ENCODE peak calls at places on chromosome 19, in nine cellular contexts. One of them, this sample, is unnamed.

GRCh38 chr19:342801-343421 is 1.7 kb downstream of the MIER2 start:
- DNase-seq in testis: peak
- DNase-seq in hepatocyte: no peak
- DNase-seq in left cardiac atrium: peak
- DNase-seq in heart left ventricle: peak
- DNase-seq in naive thymus-derived CD8-positive, alpha-beta T cell: no peak
- DNase-seq in stimulated activated CD4-positive, alpha-beta T cell treated with anti-CD3 and anti-CD28 coated beads, Interleukin-4, amount 100 ng/mL, for 1 hour: no peak
- DNase-seq in activated naive CD8-positive, alpha-beta T cell treated with anti-CD3 and anti-CD28 coated beads for 36 hours: no peak
- DNase-seq in foreskin keratinocyte: peak
- DNase-seq in this sample: peak

GRCh38 chr19:17627921-17628320 is 60.2 kb downstream of the UNC13A start:
- DNase-seq in testis: no peak
- DNase-seq in hepatocyte: no peak
- DNase-seq in left cardiac atrium: no peak
- DNase-seq in heart left ventricle: no peak
- DNase-seq in naive thymus-derived CD8-positive, alpha-beta T cell: no peak
- DNase-seq in stimulated activated CD4-positive, alpha-beta T cell treated with anti-CD3 and anti-CD28 coated beads, Interleukin-4, amount 100 ng/mL, for 1 hour: no peak
- DNase-seq in activated naive CD8-positive, alpha-beta T cell treated with anti-CD3 and anti-CD28 coated beads for 36 hours: no peak
- DNase-seq in foreskin keratinocyte: no peak
- DNase-seq in this sample: no peak

GRCh38 chr19:48613024-48613851 is 1.6 kb downstream of the FAM83E start:
- DNase-seq in testis: no peak
- DNase-seq in hepatocyte: no peak
- DNase-seq in left cardiac atrium: no peak
- DNase-seq in heart left ventricle: no peak
- DNase-seq in naive thymus-derived CD8-positive, alpha-beta T cell: no peak
- DNase-seq in stimulated activated CD4-positive, alpha-beta T cell treated with anti-CD3 and anti-CD28 coated beads, Interleukin-4, amount 100 ng/mL, for 1 hour: no peak
- DNase-seq in activated naive CD8-positive, alpha-beta T cell treated with anti-CD3 and anti-CD28 coated beads for 36 hours: no peak
- DNase-seq in foreskin keratinocyte: no peak
- DNase-seq in this sample: no peak

GRCh38 chr19:47582320-47582909 is 9.5 kb upstream of the ZNF541 start:
- DNase-seq in testis: peak
- DNase-seq in hepatocyte: no peak
- DNase-seq in left cardiac atrium: no peak
- DNase-seq in heart left ventricle: no peak
- DNase-seq in naive thymus-derived CD8-positive, alpha-beta T cell: no peak
- DNase-seq in stimulated activated CD4-positive, alpha-beta T cell treated with anti-CD3 and anti-CD28 coated beads, Interleukin-4, amount 100 ng/mL, for 1 hour: no peak
- DNase-seq in activated naive CD8-positive, alpha-beta T cell treated with anti-CD3 and anti-CD28 coated beads for 36 hours: no peak
- DNase-seq in foreskin keratinocyte: no peak
- DNase-seq in this sample: no peak

GRCh38 chr19:40216013-40216776 is 2.0 kb downstream of the TTC9B start:
- DNase-seq in testis: no peak
- DNase-seq in hepatocyte: no peak
- DNase-seq in left cardiac atrium: no peak
- DNase-seq in heart left ventricle: no peak
- DNase-seq in naive thymus-derived CD8-positive, alpha-beta T cell: no peak
- DNase-seq in stimulated activated CD4-positive, alpha-beta T cell treated with anti-CD3 and anti-CD28 coated beads, Interleukin-4, amount 100 ng/mL, for 1 hour: no peak
- DNase-seq in activated naive CD8-positive, alpha-beta T cell treated with anti-CD3 and anti-CD28 coated beads for 36 hours: no peak
- DNase-seq in foreskin keratinocyte: no peak
- DNase-seq in this sample: no peak

GRCh38 chr19:5903502-5904301 is at the start of gene NDUFA11:
- DNase-seq in testis: peak
- DNase-seq in hepatocyte: peak
- DNase-seq in left cardiac atrium: peak
- DNase-seq in heart left ventricle: peak
- DNase-seq in naive thymus-derived CD8-positive, alpha-beta T cell: peak
- DNase-seq in stimulated activated CD4-positive, alpha-beta T cell treated with anti-CD3 and anti-CD28 coated beads, Interleukin-4, amount 100 ng/mL, for 1 hour: peak
- DNase-seq in activated naive CD8-positive, alpha-beta T cell treated with anti-CD3 and anti-CD28 coated beads for 36 hours: peak
- DNase-seq in foreskin keratinocyte: no peak
- DNase-seq in this sample: no peak

GRCh38 chr19:35645680-35646511 is 2.2 kb upstream of the COX6B1 start:
- DNase-seq in testis: no peak
- DNase-seq in hepatocyte: no peak
- DNase-seq in left cardiac atrium: no peak
- DNase-seq in heart left ventricle: no peak
- DNase-seq in naive thymus-derived CD8-positive, alpha-beta T cell: no peak
- DNase-seq in stimulated activated CD4-positive, alpha-beta T cell treated with anti-CD3 and anti-CD28 coated beads, Interleukin-4, amount 100 ng/mL, for 1 hour: no peak
- DNase-seq in activated naive CD8-positive, alpha-beta T cell treated with anti-CD3 and anti-CD28 coated beads for 36 hours: no peak
- DNase-seq in foreskin keratinocyte: no peak
- DNase-seq in this sample: no peak

GRCh38 chr19:16496613-16496983 is 404 bp downstream of the C19orf44 start:
- DNase-seq in testis: peak
- DNase-seq in hepatocyte: no peak
- DNase-seq in left cardiac atrium: peak
- DNase-seq in heart left ventricle: peak
- DNase-seq in naive thymus-derived CD8-positive, alpha-beta T cell: no peak
- DNase-seq in stimulated activated CD4-positive, alpha-beta T cell treated with anti-CD3 and anti-CD28 coated beads, Interleukin-4, amount 100 ng/mL, for 1 hour: no peak
- DNase-seq in activated naive CD8-positive, alpha-beta T cell treated with anti-CD3 and anti-CD28 coated beads for 36 hours: no peak
- DNase-seq in foreskin keratinocyte: peak
- DNase-seq in this sample: peak

GRCh38 chr19:46975918-46976782 is 43.5 kb upstream of the NPAS1 start:
- DNase-seq in testis: peak
- DNase-seq in hepatocyte: peak
- DNase-seq in left cardiac atrium: peak
- DNase-seq in heart left ventricle: peak
- DNase-seq in naive thymus-derived CD8-positive, alpha-beta T cell: no peak
- DNase-seq in stimulated activated CD4-positive, alpha-beta T cell treated with anti-CD3 and anti-CD28 coated beads, Interleukin-4, amount 100 ng/mL, for 1 hour: no peak
- DNase-seq in activated naive CD8-positive, alpha-beta T cell treated with anti-CD3 and anti-CD28 coated beads for 36 hours: no peak
- DNase-seq in foreskin keratinocyte: peak
- DNase-seq in this sample: peak

GRCh38 chr19:33071887-33072286 is 7.2 kb upstream of the RHPN2 start:
- DNase-seq in testis: no peak
- DNase-seq in hepatocyte: no peak
- DNase-seq in left cardiac atrium: no peak
- DNase-seq in heart left ventricle: no peak
- DNase-seq in naive thymus-derived CD8-positive, alpha-beta T cell: no peak
- DNase-seq in stimulated activated CD4-positive, alpha-beta T cell treated with anti-CD3 and anti-CD28 coated beads, Interleukin-4, amount 100 ng/mL, for 1 hour: no peak
- DNase-seq in activated naive CD8-positive, alpha-beta T cell treated with anti-CD3 and anti-CD28 coated beads for 36 hours: no peak
- DNase-seq in foreskin keratinocyte: peak
- DNase-seq in this sample: peak